ENCODE peak calls at places on chromosome 22, in eight cellular contexts. M, B, R, L, P, I, Z and Y are unnamed samples.

GRCh38 chr22:22344430-22344829 is 99.8 kb downstream of the VPREB1 start:
- DNase-seq in Z (no peak), P (no peak), L (no peak), I (no peak), M (no peak), B (no peak), R (no peak), Y (no peak)

GRCh38 chr22:24723111-24723510 is 51.4 kb downstream of the PIWIL3 start:
- DNase-seq in R (no peak), Z (no peak), M (no peak), B (no peak), I (no peak), P (no peak), L (no peak), Y (no peak)

GRCh38 chr22:23376256-23376655 is 195.9 kb downstream of the BCR start:
- DNase-seq in I (no peak), B (no peak), M (peak), L (no peak), P (peak), R (peak), Z (no peak), Y (peak)

GRCh38 chr22:22663861-22664800 is 19.7 kb downstream of the GGTLC2 start:
- DNase-seq in B (no peak), P (no peak), Z (no peak), R (no peak), M (no peak), L (no peak), I (no peak), Y (no peak)

GRCh38 chr22:40323681-40324083 is 22.6 kb upstream of the ADSL start:
- DNase-seq in Z (no peak), M (no peak), L (no peak), I (no peak), R (no peak), P (no peak), B (no peak), Y (no peak)

GRCh38 chr22:36365020-36365411 is 22.8 kb downstream of the MYH9 start:
- DNase-seq in M (peak), P (peak), L (peak), B (peak), I (peak), Z (peak), R (no peak), Y (peak)

GRCh38 chr22:24805790-24806662 is at the start of gene SGSM1:
- DNase-seq in M (peak), P (peak), R (peak), B (peak), I (peak), Z (peak), L (peak), Y (peak)

GRCh38 chr22:50415426-50415825 is 59.4 kb downstream of the SBF1 start:
- DNase-seq in Z (no peak), M (no peak), L (no peak), P (no peak), R (no peak), B (no peak), I (no peak), Y (no peak)

GRCh38 chr22:41479671-41480396 is 10.9 kb downstream of the ACO2 start:
- DNase-seq in P (peak), I (no peak), R (no peak), L (no peak), B (peak), M (no peak), Z (peak), Y (no peak)

GRCh38 chr22:39520874-39521857 is 804 bp downstream of the ATF4 start:
- DNase-seq in B (peak), L (peak), I (peak), R (peak), Z (peak), P (peak), M (peak), Y (peak)

GRCh38 chr22:40413873-40414272 is 43.5 kb downstream of the SGSM3 start:
- DNase-seq in L (no peak), M (no peak), R (no peak), Z (no peak), B (no peak), I (peak), P (no peak), Y (no peak)

GRCh38 chr22:38700271-38700788 is 413 bp downstream of the JOSD1 start:
- DNase-seq in Z (no peak), B (no peak), L (no peak), M (no peak), I (peak), R (no peak), P (no peak), Y (no peak)

GRCh38 chr22:19728836-19729235 is 5.5 kb downstream of the GP1BB start:
- DNase-seq in Z (no peak), I (no peak), B (no peak), P (no peak), M (no peak), R (no peak), L (no peak), Y (no peak)

GRCh38 chr22:44129614-44129976 is 51.1 kb upstream of the PARVG start:
- DNase-seq in L (no peak), Z (peak), B (no peak), M (peak), P (peak), I (peak), R (no peak), Y (no peak)

GRCh38 chr22:42070517-42071422 is at the start of gene NAGA:
- DNase-seq in M (peak), L (peak), Z (peak), P (peak), R (peak), I (peak), B (peak), Y (peak)

GRCh38 chr22:43985532-43985931 is 30.3 kb downstream of the SAMM50 start:
- DNase-seq in B (no peak), P (no peak), M (no peak), R (no peak), L (no peak), Z (no peak), I (no peak), Y (no peak)

GRCh38 chr22:26669060-26669481 is 11.7 kb downstream of the MIAT start:
- DNase-seq in P (peak), Z (no peak), L (no peak), M (peak), I (no peak), B (peak), R (peak), Y (no peak)

GRCh38 chr22:39522567-39523300 is 2.4 kb downstream of the ATF4 start:
- DNase-seq in M (peak), I (peak), B (no peak), R (no peak), L (no peak), Z (peak), P (peak), Y (peak)

GRCh38 chr22:45477366-45478107 is 25.1 kb upstream of the FBLN1 start:
- DNase-seq in P (no peak), B (no peak), Z (no peak), M (no peak), L (no peak), R (no peak), I (no peak), Y (no peak)

GRCh38 chr22:17881366-17881765 is 107.1 kb upstream of the BID start:
- DNase-seq in L (no peak), B (no peak), M (no peak), I (no peak), R (no peak), Z (no peak), P (no peak), Y (no peak)